ENCODE peak calls at places on chromosomes 4 and X, in eight cellular contexts. One of them, this sample, is unnamed.

GRCh38 chr4:54099959-54100606 is at the start of gene GSX2:
- DNase-seq in foreskin fibroblast: peak
- DNase-seq in dorsolateral prefrontal cortex: no peak
- DNase-seq in IMR-90: no peak
- DNase-seq in Panc1: no peak
- DNase-seq in PC-3: no peak
- DNase-seq in cardiac muscle cell: no peak
- DNase-seq in WTC11: peak
- DNase-seq in this sample: peak

GRCh38 chr4:13903851-13904340 is 276.4 kb upstream of the BOD1L1 start:
- DNase-seq in foreskin fibroblast: no peak
- DNase-seq in dorsolateral prefrontal cortex: no peak
- DNase-seq in IMR-90: no peak
- DNase-seq in Panc1: no peak
- DNase-seq in PC-3: no peak
- DNase-seq in cardiac muscle cell: no peak
- DNase-seq in WTC11: no peak
- DNase-seq in this sample: no peak

GRCh38 chrX:72142931-72143709 is 11.4 kb upstream of the RTL5 start:
- DNase-seq in foreskin fibroblast: no peak
- DNase-seq in dorsolateral prefrontal cortex: no peak
- DNase-seq in IMR-90: no peak
- DNase-seq in Panc1: no peak
- DNase-seq in PC-3: no peak
- DNase-seq in cardiac muscle cell: no peak
- DNase-seq in WTC11: no peak
- DNase-seq in this sample: no peak

GRCh38 chrX:130994671-130995070 is 63.5 kb upstream of the ARHGAP36 start:
- DNase-seq in foreskin fibroblast: peak
- DNase-seq in dorsolateral prefrontal cortex: no peak
- DNase-seq in IMR-90: peak
- DNase-seq in Panc1: no peak
- DNase-seq in PC-3: peak
- DNase-seq in cardiac muscle cell: peak
- DNase-seq in WTC11: peak
- DNase-seq in this sample: no peak

GRCh38 chrX:118345045-118345400 is 883 bp upstream of the WDR44 start:
- DNase-seq in foreskin fibroblast: no peak
- DNase-seq in dorsolateral prefrontal cortex: no peak
- DNase-seq in IMR-90: no peak
- DNase-seq in Panc1: no peak
- DNase-seq in PC-3: no peak
- DNase-seq in cardiac muscle cell: no peak
- DNase-seq in WTC11: no peak
- DNase-seq in this sample: no peak

GRCh38 chrX:38654302-38654701 is 93.0 kb downstream of the TSPAN7 start:
- DNase-seq in foreskin fibroblast: peak
- DNase-seq in dorsolateral prefrontal cortex: no peak
- DNase-seq in IMR-90: peak
- DNase-seq in Panc1: no peak
- DNase-seq in PC-3: peak
- DNase-seq in cardiac muscle cell: peak
- DNase-seq in WTC11: no peak
- DNase-seq in this sample: no peak

GRCh38 chrX:130861462-130861861 is 41.5 kb downstream of the ENOX2 start:
- DNase-seq in foreskin fibroblast: no peak
- DNase-seq in dorsolateral prefrontal cortex: no peak
- DNase-seq in IMR-90: no peak
- DNase-seq in Panc1: no peak
- DNase-seq in PC-3: no peak
- DNase-seq in cardiac muscle cell: no peak
- DNase-seq in WTC11: no peak
- DNase-seq in this sample: no peak

GRCh38 chr4:109967798-109968520 is 55.3 kb downstream of the EGF start:
- DNase-seq in foreskin fibroblast: peak
- DNase-seq in dorsolateral prefrontal cortex: no peak
- DNase-seq in IMR-90: peak
- DNase-seq in Panc1: no peak
- DNase-seq in PC-3: peak
- DNase-seq in cardiac muscle cell: no peak
- DNase-seq in WTC11: no peak
- DNase-seq in this sample: no peak

GRCh38 chr4:123640271-123640670 is 243.7 kb downstream of the SPRY1 start:
- DNase-seq in foreskin fibroblast: peak
- DNase-seq in dorsolateral prefrontal cortex: no peak
- DNase-seq in IMR-90: peak
- DNase-seq in Panc1: no peak
- DNase-seq in PC-3: peak
- DNase-seq in cardiac muscle cell: no peak
- DNase-seq in WTC11: no peak
- DNase-seq in this sample: no peak

GRCh38 chrX:104253567-104254441 is 929 bp downstream of the ESX1 start:
- DNase-seq in foreskin fibroblast: no peak
- DNase-seq in dorsolateral prefrontal cortex: no peak
- DNase-seq in IMR-90: no peak
- DNase-seq in Panc1: no peak
- DNase-seq in PC-3: no peak
- DNase-seq in cardiac muscle cell: peak
- DNase-seq in WTC11: peak
- DNase-seq in this sample: no peak

GRCh38 chr4:151227731-151228130 is 49.2 kb upstream of the PRSS48 start:
- DNase-seq in foreskin fibroblast: peak
- DNase-seq in dorsolateral prefrontal cortex: peak
- DNase-seq in IMR-90: peak
- DNase-seq in Panc1: peak
- DNase-seq in PC-3: peak
- DNase-seq in cardiac muscle cell: no peak
- DNase-seq in WTC11: no peak
- DNase-seq in this sample: peak

GRCh38 chrX:30153881-30154260 is 61.5 kb upstream of the MAGEB2 start:
- DNase-seq in foreskin fibroblast: no peak
- DNase-seq in dorsolateral prefrontal cortex: no peak
- DNase-seq in IMR-90: peak
- DNase-seq in Panc1: no peak
- DNase-seq in PC-3: no peak
- DNase-seq in cardiac muscle cell: no peak
- DNase-seq in WTC11: no peak
- DNase-seq in this sample: no peak

GRCh38 chr4:1376841-1377605 is 29.2 kb downstream of the NKX1-1 start:
- DNase-seq in foreskin fibroblast: no peak
- DNase-seq in dorsolateral prefrontal cortex: peak
- DNase-seq in IMR-90: no peak
- DNase-seq in Panc1: no peak
- DNase-seq in PC-3: no peak
- DNase-seq in cardiac muscle cell: no peak
- DNase-seq in WTC11: peak
- DNase-seq in this sample: peak

GRCh38 chr4:99712530-99712929 is 54.9 kb upstream of the C4orf54 start:
- DNase-seq in foreskin fibroblast: no peak
- DNase-seq in dorsolateral prefrontal cortex: no peak
- DNase-seq in IMR-90: no peak
- DNase-seq in Panc1: no peak
- DNase-seq in PC-3: no peak
- DNase-seq in cardiac muscle cell: no peak
- DNase-seq in WTC11: no peak
- DNase-seq in this sample: no peak

GRCh38 chr4:86720508-86721068 is 126.5 kb downstream of the PTPN13 start:
- DNase-seq in foreskin fibroblast: peak
- DNase-seq in dorsolateral prefrontal cortex: no peak
- DNase-seq in IMR-90: peak
- DNase-seq in Panc1: no peak
- DNase-seq in PC-3: peak
- DNase-seq in cardiac muscle cell: no peak
- DNase-seq in WTC11: no peak
- DNase-seq in this sample: no peak

GRCh38 chr4:181821039-181822004 is 421.9 kb upstream of the TENM3 start:
- DNase-seq in foreskin fibroblast: no peak
- DNase-seq in dorsolateral prefrontal cortex: no peak
- DNase-seq in IMR-90: peak
- DNase-seq in Panc1: no peak
- DNase-seq in PC-3: no peak
- DNase-seq in cardiac muscle cell: peak
- DNase-seq in WTC11: no peak
- DNase-seq in this sample: no peak

GRCh38 chr4:74474345-74475099 is 29.6 kb downstream of the AREG start:
- DNase-seq in foreskin fibroblast: peak
- DNase-seq in dorsolateral prefrontal cortex: no peak
- DNase-seq in IMR-90: peak
- DNase-seq in Panc1: no peak
- DNase-seq in PC-3: no peak
- DNase-seq in cardiac muscle cell: no peak
- DNase-seq in WTC11: no peak
- DNase-seq in this sample: no peak

GRCh38 chrX:119455264-119455663 is 13.0 kb upstream of the SLC25A5 start:
- DNase-seq in foreskin fibroblast: peak
- DNase-seq in dorsolateral prefrontal cortex: no peak
- DNase-seq in IMR-90: peak
- DNase-seq in Panc1: no peak
- DNase-seq in PC-3: peak
- DNase-seq in cardiac muscle cell: no peak
- DNase-seq in WTC11: no peak
- DNase-seq in this sample: no peak

GRCh38 chr4:20528508-20528907 is 171.8 kb upstream of the PACRGL start:
- DNase-seq in foreskin fibroblast: peak
- DNase-seq in dorsolateral prefrontal cortex: no peak
- DNase-seq in IMR-90: peak
- DNase-seq in Panc1: no peak
- DNase-seq in PC-3: no peak
- DNase-seq in cardiac muscle cell: no peak
- DNase-seq in WTC11: no peak
- DNase-seq in this sample: no peak

GRCh38 chr4:140807491-140808257 is 51.5 kb upstream of the TBC1D9 start:
- DNase-seq in foreskin fibroblast: peak
- DNase-seq in dorsolateral prefrontal cortex: no peak
- DNase-seq in IMR-90: peak
- DNase-seq in Panc1: no peak
- DNase-seq in PC-3: no peak
- DNase-seq in cardiac muscle cell: no peak
- DNase-seq in WTC11: no peak
- DNase-seq in this sample: no peak

GRCh38 chrX:39157796-39158195 is 356.5 kb downstream of the MID1IP1 start:
- DNase-seq in foreskin fibroblast: peak
- DNase-seq in dorsolateral prefrontal cortex: no peak
- DNase-seq in IMR-90: no peak
- DNase-seq in Panc1: no peak
- DNase-seq in PC-3: no peak
- DNase-seq in cardiac muscle cell: no peak
- DNase-seq in WTC11: no peak
- DNase-seq in this sample: no peak

GRCh38 chr4:136725286-136726081 is 806.8 kb downstream of the PCDH18 start:
- DNase-seq in foreskin fibroblast: no peak
- DNase-seq in dorsolateral prefrontal cortex: no peak
- DNase-seq in IMR-90: peak
- DNase-seq in Panc1: no peak
- DNase-seq in PC-3: no peak
- DNase-seq in cardiac muscle cell: no peak
- DNase-seq in WTC11: no peak
- DNase-seq in this sample: no peak

GRCh38 chr4:17911608-17912007 is 100.8 kb downstream of the NCAPG start:
- DNase-seq in foreskin fibroblast: no peak
- DNase-seq in dorsolateral prefrontal cortex: no peak
- DNase-seq in IMR-90: no peak
- DNase-seq in Panc1: no peak
- DNase-seq in PC-3: no peak
- DNase-seq in cardiac muscle cell: no peak
- DNase-seq in WTC11: no peak
- DNase-seq in this sample: no peak

GRCh38 chrX:129747533-129747932 is 8.8 kb downstream of the XPNPEP2 start:
- DNase-seq in foreskin fibroblast: no peak
- DNase-seq in dorsolateral prefrontal cortex: no peak
- DNase-seq in IMR-90: no peak
- DNase-seq in Panc1: no peak
- DNase-seq in PC-3: no peak
- DNase-seq in cardiac muscle cell: no peak
- DNase-seq in WTC11: no peak
- DNase-seq in this sample: no peak
- TF ChIP-seq CTCF in foreskin fibroblast: no peak
- TF ChIP-seq CTCF in dorsolateral prefrontal cortex: no peak
- TF ChIP-seq CTCF in IMR-90: no peak
- TF ChIP-seq CTCF in Panc1: no peak
- TF ChIP-seq CTCF in PC-3: no peak
- TF ChIP-seq CTCF in cardiac muscle cell: no peak
- TF ChIP-seq CTCF in WTC11: no peak
- TF ChIP-seq CTCF in this sample: no peak

DNA sequence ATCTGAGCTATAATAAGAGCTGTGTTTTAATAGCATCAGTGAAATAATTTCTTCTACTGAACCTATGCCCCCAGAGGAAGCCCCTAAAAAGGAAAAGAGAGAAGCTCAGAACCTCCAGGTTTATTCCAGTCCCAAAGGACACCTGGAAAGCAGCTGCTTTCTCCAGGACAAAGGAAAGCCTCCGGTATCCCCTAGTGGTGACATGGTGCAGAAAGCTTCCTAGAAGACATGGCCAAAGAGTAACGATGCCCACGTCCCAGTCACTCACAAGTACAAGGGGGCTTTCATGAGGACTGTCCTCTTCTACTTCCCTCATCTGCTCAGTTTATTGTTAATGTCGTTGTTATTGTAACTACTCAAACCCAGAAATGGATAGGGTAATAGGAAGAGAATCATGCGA is 343.9 kb downstream of the UNC5C start:
- DNase-seq in foreskin fibroblast: no peak
- DNase-seq in dorsolateral prefrontal cortex: no peak
- DNase-seq in IMR-90: no peak
- DNase-seq in Panc1: no peak
- DNase-seq in PC-3: peak
- DNase-seq in cardiac muscle cell: peak
- DNase-seq in WTC11: peak
- DNase-seq in this sample: no peak
- TF ChIP-seq CTCF in foreskin fibroblast: peak
- TF ChIP-seq CTCF in dorsolateral prefrontal cortex: peak
- TF ChIP-seq CTCF in IMR-90: no peak
- TF ChIP-seq CTCF in Panc1: peak
- TF ChIP-seq CTCF in PC-3: peak
- TF ChIP-seq CTCF in cardiac muscle cell: no peak
- TF ChIP-seq CTCF in WTC11: no peak
- TF ChIP-seq CTCF in this sample: peak

GRCh38 chrX:132652871-132653270 is 164.0 kb upstream of the MBNL3 start:
- DNase-seq in foreskin fibroblast: no peak
- DNase-seq in dorsolateral prefrontal cortex: no peak
- DNase-seq in IMR-90: no peak
- DNase-seq in Panc1: no peak
- DNase-seq in PC-3: no peak
- DNase-seq in cardiac muscle cell: no peak
- DNase-seq in WTC11: no peak
- DNase-seq in this sample: no peak

GRCh38 chrX:132648870-132649269 is 160.0 kb upstream of the MBNL3 start:
- DNase-seq in foreskin fibroblast: no peak
- DNase-seq in dorsolateral prefrontal cortex: no peak
- DNase-seq in IMR-90: peak
- DNase-seq in Panc1: no peak
- DNase-seq in PC-3: peak
- DNase-seq in cardiac muscle cell: no peak
- DNase-seq in WTC11: no peak
- DNase-seq in this sample: no peak

GRCh38 chrX:132651411-132652086 is 162.7 kb upstream of the MBNL3 start:
- DNase-seq in foreskin fibroblast: peak
- DNase-seq in dorsolateral prefrontal cortex: no peak
- DNase-seq in IMR-90: peak
- DNase-seq in Panc1: no peak
- DNase-seq in PC-3: peak
- DNase-seq in cardiac muscle cell: no peak
- DNase-seq in WTC11: peak
- DNase-seq in this sample: no peak
- TF ChIP-seq CTCF in foreskin fibroblast: no peak
- TF ChIP-seq CTCF in dorsolateral prefrontal cortex: peak
- TF ChIP-seq CTCF in IMR-90: no peak
- TF ChIP-seq CTCF in Panc1: peak
- TF ChIP-seq CTCF in PC-3: peak
- TF ChIP-seq CTCF in cardiac muscle cell: no peak
- TF ChIP-seq CTCF in WTC11: no peak
- TF ChIP-seq CTCF in this sample: no peak

GRCh38 chr4:82045267-82045666 is 328.5 kb downstream of the HNRNPD start:
- DNase-seq in foreskin fibroblast: no peak
- DNase-seq in dorsolateral prefrontal cortex: no peak
- DNase-seq in IMR-90: no peak
- DNase-seq in Panc1: no peak
- DNase-seq in PC-3: no peak
- DNase-seq in cardiac muscle cell: no peak
- DNase-seq in WTC11: no peak
- DNase-seq in this sample: no peak
- TF ChIP-seq CTCF in foreskin fibroblast: no peak
- TF ChIP-seq CTCF in dorsolateral prefrontal cortex: no peak
- TF ChIP-seq CTCF in IMR-90: no peak
- TF ChIP-seq CTCF in Panc1: no peak
- TF ChIP-seq CTCF in PC-3: no peak
- TF ChIP-seq CTCF in cardiac muscle cell: no peak
- TF ChIP-seq CTCF in WTC11: no peak
- TF ChIP-seq CTCF in this sample: no peak